ENCODE peak calls at places on chromosome 6, in nine cellular contexts. F is mammary epithelial cell, U is PC-9, W is spleen, C is tibial artery, B is astrocyte of the cerebellum, D is mucosa of descending colon, H is HCT116, G is upper lobe of right lung. L is an unnamed sample.

GRCh38 chr6:76222189-76222588 is 149.7 kb upstream of the IMPG1 start:
- DNase-seq in B (no peak), W (no peak), C (no peak), H (no peak), D (no peak), U (no peak), F (no peak), G (no peak), L (no peak)

GRCh38 chr6:69825904-69826303 is 29.1 kb upstream of the LMBRD1 start:
- DNase-seq in G (no peak), U (no peak), F (no peak), D (no peak), B (no peak), C (no peak), H (no peak), W (no peak), L (peak)

GRCh38 chr6:160992323-160993314 is 1.1 kb downstream of the MAP3K4 start:
- DNase-seq in G (no peak), U (no peak), H (peak), B (no peak), D (no peak), C (no peak), W (no peak), F (peak), L (peak)

GRCh38 chr6:52376763-52377162 is 14.8 kb downstream of the PAQR8 start:
- DNase-seq in C (no peak), F (no peak), U (no peak), D (no peak), B (no peak), W (no peak), H (no peak), G (no peak), L (no peak)

GRCh38 chr6:52362443-52363221 is 681 bp downstream of the PAQR8 start:
- DNase-seq in F (peak), B (no peak), C (peak), H (no peak), D (peak), U (no peak), G (peak), W (peak), L (no peak)

GRCh38 chr6:158718431-158719126 is 68.7 kb downstream of the SYTL3 start:
- DNase-seq in U (peak), G (no peak), B (no peak), W (peak), H (peak), F (no peak), D (no peak), C (peak), L (peak)

GRCh38 chr6:160428069-160428430 is 79.9 kb downstream of the SLC22A3 start:
- DNase-seq in U (no peak), H (no peak), F (no peak), C (peak), D (no peak), W (no peak), B (no peak), G (no peak), L (no peak)

GRCh38 chr6:36682328-36683144 is 4.0 kb downstream of the CDKN1A start:
- DNase-seq in H (no peak), B (no peak), C (peak), G (peak), U (peak), F (peak), D (peak), W (peak), L (peak)

GRCh38 chr6:14584450-14584849 is 466.9 kb downstream of the CD83 start:
- DNase-seq in D (no peak), H (no peak), F (no peak), G (no peak), U (no peak), B (no peak), W (no peak), C (no peak), L (no peak)
- TF ChIP-seq CTCF in D (no peak), H (no peak), F (no peak), G (peak), U (no peak), B (no peak), W (no peak), C (no peak), L (no peak)

GRCh38 chr6:3294921-3295871 is 36.4 kb downstream of the PSMG4 start:
- DNase-seq in W (peak), C (no peak), B (no peak), G (peak), F (no peak), U (no peak), H (no peak), D (no peak), L (no peak)
- TF ChIP-seq CTCF in W (no peak), C (no peak), B (peak), G (no peak), F (no peak), U (no peak), H (peak), D (no peak), L (no peak)

GRCh38 chr6:75201901-75202672 is 3.8 kb downstream of the COL12A1 start:
- DNase-seq in H (no peak), W (peak), F (peak), C (peak), G (no peak), U (no peak), D (peak), B (no peak), L (no peak)
- TF ChIP-seq CTCF in H (peak), W (no peak), F (no peak), C (no peak), G (no peak), U (no peak), D (no peak), B (peak), L (peak)

DNA sequence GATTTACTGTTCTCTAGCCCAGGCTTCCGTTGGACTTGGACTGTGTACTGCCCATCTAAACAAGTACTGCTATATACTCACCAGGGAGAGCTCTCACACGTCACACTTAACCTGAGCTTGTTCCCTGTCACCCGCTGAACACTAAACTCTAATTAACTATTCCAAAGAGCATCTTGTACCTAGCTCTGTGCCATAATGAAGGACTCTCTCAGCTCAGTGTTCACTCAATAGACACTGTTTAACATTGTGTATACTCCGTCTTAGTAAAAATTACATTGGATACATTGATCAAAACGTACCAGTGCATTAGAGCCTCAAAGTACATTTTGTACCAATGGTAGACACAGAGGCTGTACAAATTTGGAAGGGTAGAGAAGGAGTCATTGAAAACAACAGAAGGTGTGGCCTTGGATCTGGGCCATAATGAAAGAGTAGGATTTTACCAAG is 55.4 kb upstream of the EPHA7 start:
- DNase-seq in D (no peak), W (no peak), B (no peak), F (no peak), H (no peak), G (no peak), C (no peak), U (no peak), L (no peak)
- TF ChIP-seq CTCF in D (no peak), W (no peak), B (no peak), F (no peak), H (no peak), G (no peak), C (no peak), U (no peak), L (no peak)

L was measured in bronchial epithelial cell.